ENCODE peak calls at places on chromosomes 11 and 22, in nine cellular contexts. One of them, this sample, is unnamed.

GRCh38 chr22:21448627-21449416 is 18.4 kb upstream of the TMEM191C start:
- DNase-seq in prostate gland: peak; percentile 3
- DNase-seq in K562: no peak
- DNase-seq in sigmoid colon: peak; percentile 50
- DNase-seq in spleen: no peak
- DNase-seq in GM23338: no peak
- DNase-seq in SK-N-SH: no peak
- DNase-seq in endothelial cell of umbilical vein: no peak
- DNase-seq in esophagus muscularis mucosa: no peak
- DNase-seq in this sample: no peak

GRCh38 chr11:100329352-100329751 is 357.7 kb upstream of the ARHGAP42 start:
- DNase-seq in SK-N-SH: no peak
- DNase-seq in esophagus muscularis mucosa: no peak
- DNase-seq in endothelial cell of umbilical vein: no peak
- DNase-seq in prostate gland: no peak
- DNase-seq in sigmoid colon: no peak
- DNase-seq in spleen: no peak
- DNase-seq in K562: no peak
- DNase-seq in GM23338: no peak
- DNase-seq in this sample: no peak

GRCh38 chr11:78069465-78069864 is 5.8 kb downstream of the THRSP start:
- DNase-seq in spleen: no peak
- DNase-seq in prostate gland: no peak
- DNase-seq in K562: no peak
- DNase-seq in sigmoid colon: no peak
- DNase-seq in SK-N-SH: no peak
- DNase-seq in GM23338: no peak
- DNase-seq in esophagus muscularis mucosa: no peak
- DNase-seq in endothelial cell of umbilical vein: peak; percentile 32
- DNase-seq in this sample: no peak

GRCh38 chr22:38262051-38262795 is 10.6 kb downstream of the TMEM184B start:
- DNase-seq in K562: peak; percentile 41
- DNase-seq in endothelial cell of umbilical vein: peak; percentile 29
- DNase-seq in SK-N-SH: peak; percentile 29
- DNase-seq in GM23338: peak; percentile 85
- DNase-seq in sigmoid colon: peak; percentile 79
- DNase-seq in prostate gland: peak; percentile 67
- DNase-seq in spleen: peak; percentile 87
- DNase-seq in esophagus muscularis mucosa: no peak
- DNase-seq in this sample: peak; percentile 78

GRCh38 chr11:66211100-66211499 is 57.3 kb upstream of the RAB1B start:
- DNase-seq in SK-N-SH: no peak
- DNase-seq in GM23338: no peak
- DNase-seq in esophagus muscularis mucosa: no peak
- DNase-seq in spleen: no peak
- DNase-seq in endothelial cell of umbilical vein: no peak
- DNase-seq in prostate gland: no peak
- DNase-seq in K562: no peak
- DNase-seq in sigmoid colon: peak; percentile 14
- DNase-seq in this sample: no peak

GRCh38 chr11:35794850-35795249 is 132.3 kb downstream of the TRIM44 start:
- DNase-seq in GM23338: no peak
- DNase-seq in spleen: no peak
- DNase-seq in sigmoid colon: no peak
- DNase-seq in esophagus muscularis mucosa: no peak
- DNase-seq in endothelial cell of umbilical vein: no peak
- DNase-seq in K562: no peak
- DNase-seq in prostate gland: no peak
- DNase-seq in SK-N-SH: no peak
- DNase-seq in this sample: no peak

GRCh38 chr11:88827018-88827676 is 238.6 kb downstream of the GRM5 start:
- DNase-seq in K562: no peak
- DNase-seq in esophagus muscularis mucosa: no peak
- DNase-seq in prostate gland: no peak
- DNase-seq in spleen: no peak
- DNase-seq in sigmoid colon: no peak
- DNase-seq in GM23338: no peak
- DNase-seq in SK-N-SH: no peak
- DNase-seq in endothelial cell of umbilical vein: no peak
- DNase-seq in this sample: no peak

GRCh38 chr11:8382436-8383053 is 118.9 kb upstream of the LMO1 start:
- DNase-seq in GM23338: no peak
- DNase-seq in prostate gland: no peak
- DNase-seq in K562: no peak
- DNase-seq in SK-N-SH: no peak
- DNase-seq in spleen: no peak
- DNase-seq in endothelial cell of umbilical vein: no peak
- DNase-seq in sigmoid colon: no peak
- DNase-seq in esophagus muscularis mucosa: peak; percentile 79
- DNase-seq in this sample: no peak

DNA sequence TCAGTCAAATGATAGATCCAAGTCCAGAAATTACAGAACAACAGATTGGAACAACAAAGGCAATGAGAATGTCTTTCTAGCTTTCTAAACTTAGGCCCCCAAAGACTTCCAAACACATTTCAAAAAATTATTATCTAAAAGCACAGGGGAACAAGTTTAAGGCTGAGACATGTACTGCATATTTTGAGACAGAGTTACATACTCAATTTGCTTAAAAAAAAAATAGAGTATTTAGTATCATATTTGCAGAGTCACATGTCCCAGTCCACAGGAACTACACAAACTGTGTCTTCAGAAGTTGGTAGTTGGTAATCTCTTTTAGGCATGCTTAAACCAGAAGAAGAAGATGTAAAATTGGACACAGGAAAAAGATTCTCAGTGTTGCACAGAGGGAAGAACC is 127.2 kb downstream of the MAML2 start:
- DNase-seq in SK-N-SH: no peak
- DNase-seq in spleen: no peak
- DNase-seq in esophagus muscularis mucosa: no peak
- DNase-seq in GM23338: no peak
- DNase-seq in sigmoid colon: no peak
- DNase-seq in prostate gland: no peak
- DNase-seq in K562: no peak
- DNase-seq in endothelial cell of umbilical vein: peak; percentile 15
- DNase-seq in this sample: no peak
- H3K27ac ChIP-seq in SK-N-SH: peak overlapping the region; percentile 99
- H3K27ac ChIP-seq in spleen: peak overlapping the region; percentile 82
- H3K27ac ChIP-seq in esophagus muscularis mucosa: peak overlapping the region; percentile 68
- H3K27ac ChIP-seq in GM23338: no peak overlapping the region
- H3K27ac ChIP-seq in sigmoid colon: peak overlapping the region; percentile 71
- H3K27ac ChIP-seq in prostate gland: peak overlapping the region; percentile 63
- H3K27ac ChIP-seq in K562: peak overlapping the region; percentile 50
- H3K27ac ChIP-seq in endothelial cell of umbilical vein: peak overlapping the region; percentile 92
- H3K27ac ChIP-seq in this sample: peak overlapping the region; percentile 86

GRCh38 chr22:46093796-46094195 is 56.5 kb upstream of the PPARA start:
- DNase-seq in spleen: no peak
- DNase-seq in GM23338: no peak
- DNase-seq in prostate gland: no peak
- DNase-seq in sigmoid colon: no peak
- DNase-seq in K562: no peak
- DNase-seq in esophagus muscularis mucosa: no peak
- DNase-seq in SK-N-SH: no peak
- DNase-seq in endothelial cell of umbilical vein: no peak
- DNase-seq in this sample: no peak

GRCh38 chr22:46094676-46095075 is 55.6 kb upstream of the PPARA start:
- DNase-seq in prostate gland: no peak
- DNase-seq in K562: no peak
- DNase-seq in sigmoid colon: no peak
- DNase-seq in GM23338: no peak
- DNase-seq in esophagus muscularis mucosa: no peak
- DNase-seq in endothelial cell of umbilical vein: no peak
- DNase-seq in spleen: no peak
- DNase-seq in SK-N-SH: no peak
- DNase-seq in this sample: no peak

GRCh38 chr22:46091277-46091977 is 58.9 kb upstream of the PPARA start:
- DNase-seq in sigmoid colon: no peak
- DNase-seq in esophagus muscularis mucosa: no peak
- DNase-seq in spleen: peak; percentile 39
- DNase-seq in prostate gland: no peak
- DNase-seq in GM23338: no peak
- DNase-seq in SK-N-SH: no peak
- DNase-seq in endothelial cell of umbilical vein: no peak
- DNase-seq in K562: no peak
- DNase-seq in this sample: no peak

GRCh38 chr22:46092011-46092410 is 58.3 kb upstream of the PPARA start:
- DNase-seq in prostate gland: no peak
- DNase-seq in K562: no peak
- DNase-seq in sigmoid colon: no peak
- DNase-seq in endothelial cell of umbilical vein: no peak
- DNase-seq in GM23338: no peak
- DNase-seq in spleen: peak; percentile 28
- DNase-seq in SK-N-SH: no peak
- DNase-seq in esophagus muscularis mucosa: no peak
- DNase-seq in this sample: no peak

DNA sequence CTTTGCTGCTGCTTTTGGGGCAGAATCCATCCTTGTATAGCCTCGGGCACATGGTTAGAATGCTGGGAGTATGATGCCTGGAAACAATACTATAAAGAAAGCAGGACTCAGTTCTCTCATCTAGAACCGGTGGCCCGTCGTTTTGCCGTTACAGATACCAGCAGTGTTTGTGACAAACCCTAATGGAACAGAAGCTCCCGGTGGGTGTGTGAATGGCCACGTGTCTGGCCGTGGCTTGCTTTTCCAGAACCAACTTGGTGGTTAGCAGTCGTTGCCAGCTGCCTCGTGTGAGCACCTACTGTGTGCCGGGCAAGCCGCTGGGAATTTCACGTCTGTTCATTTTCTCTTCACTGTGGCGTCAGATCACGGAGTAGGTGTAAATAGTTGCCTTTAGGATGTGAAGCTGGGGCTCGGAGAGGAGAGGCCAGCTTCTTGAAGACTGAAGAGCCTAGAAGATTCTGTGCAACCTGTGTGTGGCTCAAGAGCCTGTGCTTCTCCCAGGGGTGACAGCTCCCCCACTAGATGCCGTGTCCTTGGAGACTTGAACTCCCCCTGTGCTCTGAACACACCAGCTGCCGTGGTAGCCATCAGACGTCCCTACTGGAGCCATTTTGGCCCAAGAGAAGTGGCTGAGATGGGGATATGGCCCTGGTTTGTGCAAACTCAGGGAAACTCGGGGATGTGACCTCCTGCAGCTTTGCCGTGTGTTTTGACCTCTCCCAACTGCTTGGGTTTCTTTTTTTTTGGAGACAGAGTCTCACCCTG is 57.5 kb upstream of the PPARA start:
- DNase-seq in endothelial cell of umbilical vein: no peak
- DNase-seq in GM23338: no peak
- DNase-seq in prostate gland: no peak
- DNase-seq in sigmoid colon: no peak
- DNase-seq in K562: no peak
- DNase-seq in SK-N-SH: no peak
- DNase-seq in esophagus muscularis mucosa: no peak
- DNase-seq in spleen: peak; percentile 44
- DNase-seq in this sample: no peak
- H3K4me1 ChIP-seq in endothelial cell of umbilical vein: peaks cover 26% of the 10 kb centered on the region
- H3K4me1 ChIP-seq in GM23338: no peaks in the 10 kb centered on the region
- H3K4me1 ChIP-seq in prostate gland: peaks cover 50% of the 10 kb centered on the region
- H3K4me1 ChIP-seq in sigmoid colon: peaks cover 100% of the 10 kb centered on the region
- H3K4me1 ChIP-seq in K562: no peaks in the 10 kb centered on the region
- H3K4me1 ChIP-seq in SK-N-SH: peaks cover 40% of the 10 kb centered on the region
- H3K4me1 ChIP-seq in esophagus muscularis mucosa: peaks cover 100% of the 10 kb centered on the region
- H3K4me1 ChIP-seq in spleen: peaks cover 95% of the 10 kb centered on the region
- H3K4me1 ChIP-seq in this sample: peaks cover 67% of the 10 kb centered on the region

GRCh38 chr22:43152355-43153071 is 1.2 kb downstream of the TSPO start:
- DNase-seq in K562: no peak
- DNase-seq in endothelial cell of umbilical vein: peak; percentile 67
- DNase-seq in GM23338: no peak
- DNase-seq in sigmoid colon: peak; percentile 88
- DNase-seq in spleen: peak; percentile 96
- DNase-seq in esophagus muscularis mucosa: no peak
- DNase-seq in prostate gland: peak; percentile 80
- DNase-seq in SK-N-SH: peak; percentile 68
- DNase-seq in this sample: peak; percentile 88

GRCh38 chr22:43150731-43151206 is 590 bp upstream of the TSPO start:
- DNase-seq in esophagus muscularis mucosa: no peak
- DNase-seq in GM23338: no peak
- DNase-seq in spleen: peak; percentile 81
- DNase-seq in SK-N-SH: no peak
- DNase-seq in K562: no peak
- DNase-seq in endothelial cell of umbilical vein: no peak
- DNase-seq in sigmoid colon: no peak
- DNase-seq in prostate gland: no peak
- DNase-seq in this sample: no peak

GRCh38 chr22:43152001-43152354 is 619 bp downstream of the TSPO start:
- DNase-seq in prostate gland: no peak
- DNase-seq in spleen: no peak
- DNase-seq in SK-N-SH: no peak
- DNase-seq in GM23338: peak; percentile 40
- DNase-seq in K562: no peak
- DNase-seq in endothelial cell of umbilical vein: peak; percentile 16
- DNase-seq in sigmoid colon: no peak
- DNase-seq in esophagus muscularis mucosa: no peak
- DNase-seq in this sample: no peak

GRCh38 chr22:43153916-43154315 is 2.6 kb downstream of the TSPO start:
- DNase-seq in GM23338: no peak
- DNase-seq in prostate gland: no peak
- DNase-seq in esophagus muscularis mucosa: no peak
- DNase-seq in endothelial cell of umbilical vein: no peak
- DNase-seq in sigmoid colon: no peak
- DNase-seq in SK-N-SH: no peak
- DNase-seq in K562: no peak
- DNase-seq in spleen: no peak
- DNase-seq in this sample: no peak

GRCh38 chr22:43151251-43152000 is at the start of gene TSPO:
- DNase-seq in prostate gland: peak; percentile 78
- DNase-seq in endothelial cell of umbilical vein: peak; percentile 38
- DNase-seq in K562: peak; percentile 85
- DNase-seq in SK-N-SH: peak; percentile 89
- DNase-seq in esophagus muscularis mucosa: peak; percentile 95
- DNase-seq in sigmoid colon: peak; percentile 90
- DNase-seq in spleen: peak; percentile 95
- DNase-seq in GM23338: peak; percentile 57
- DNase-seq in this sample: peak; percentile 84
- TF ChIP-seq POLR2AphosphoS5 in prostate gland: peak; percentile 10
- TF ChIP-seq POLR2AphosphoS5 in endothelial cell of umbilical vein: peak; percentile 6
- TF ChIP-seq POLR2AphosphoS5 in K562: no peak
- TF ChIP-seq POLR2AphosphoS5 in SK-N-SH: no peak
- TF ChIP-seq POLR2AphosphoS5 in esophagus muscularis mucosa: peak; percentile 79
- TF ChIP-seq POLR2AphosphoS5 in sigmoid colon: peak; percentile 35
- TF ChIP-seq POLR2AphosphoS5 in spleen: peak; percentile 73
- TF ChIP-seq POLR2AphosphoS5 in GM23338: peak; percentile 40
- TF ChIP-seq POLR2AphosphoS5 in this sample: peak; percentile 75

GRCh38 chr11:3094223-3094824 is 37.1 kb upstream of the CARS1 start:
- DNase-seq in esophagus muscularis mucosa: no peak
- DNase-seq in GM23338: no peak
- DNase-seq in endothelial cell of umbilical vein: no peak
- DNase-seq in K562: no peak
- DNase-seq in sigmoid colon: peak; percentile 57
- DNase-seq in prostate gland: no peak
- DNase-seq in SK-N-SH: no peak
- DNase-seq in spleen: no peak
- DNase-seq in this sample: no peak

GRCh38 chr11:3091081-3091845 is 34.0 kb upstream of the CARS1 start:
- DNase-seq in GM23338: no peak
- DNase-seq in esophagus muscularis mucosa: no peak
- DNase-seq in SK-N-SH: no peak
- DNase-seq in spleen: no peak
- DNase-seq in K562: no peak
- DNase-seq in prostate gland: no peak
- DNase-seq in sigmoid colon: peak; percentile 65
- DNase-seq in endothelial cell of umbilical vein: no peak
- DNase-seq in this sample: no peak

GRCh38 chr11:3091846-3092602 is 34.8 kb upstream of the CARS1 start:
- DNase-seq in endothelial cell of umbilical vein: peak; percentile 59
- DNase-seq in sigmoid colon: peak; percentile 81
- DNase-seq in K562: peak; percentile 95
- DNase-seq in SK-N-SH: peak; percentile 93
- DNase-seq in spleen: peak; percentile 93
- DNase-seq in GM23338: peak; percentile 94
- DNase-seq in prostate gland: peak; percentile 54
- DNase-seq in esophagus muscularis mucosa: no peak
- DNase-seq in this sample: peak; percentile 80

GRCh38 chr11:3092603-3093141 is 35.4 kb upstream of the CARS1 start:
- DNase-seq in SK-N-SH: peak; percentile 41
- DNase-seq in GM23338: no peak
- DNase-seq in prostate gland: no peak
- DNase-seq in esophagus muscularis mucosa: no peak
- DNase-seq in sigmoid colon: peak; percentile 61
- DNase-seq in spleen: no peak
- DNase-seq in K562: no peak
- DNase-seq in endothelial cell of umbilical vein: no peak
- DNase-seq in this sample: no peak

GRCh38 chr11:3093281-3094191 is 36.3 kb upstream of the CARS1 start:
- DNase-seq in sigmoid colon: peak; percentile 64
- DNase-seq in esophagus muscularis mucosa: no peak
- DNase-seq in SK-N-SH: peak; percentile 52
- DNase-seq in GM23338: peak; percentile 67
- DNase-seq in K562: peak; percentile 47
- DNase-seq in prostate gland: no peak
- DNase-seq in endothelial cell of umbilical vein: no peak
- DNase-seq in spleen: no peak
- DNase-seq in this sample: no peak
- H3K27ac ChIP-seq in sigmoid colon: no peak overlapping the region
- H3K27ac ChIP-seq in esophagus muscularis mucosa: no peak overlapping the region
- H3K27ac ChIP-seq in SK-N-SH: no peak overlapping the region
- H3K27ac ChIP-seq in GM23338: no peak overlapping the region
- H3K27ac ChIP-seq in K562: no peak overlapping the region
- H3K27ac ChIP-seq in prostate gland: no peak overlapping the region
- H3K27ac ChIP-seq in endothelial cell of umbilical vein: no peak overlapping the region
- H3K27ac ChIP-seq in spleen: no peak overlapping the region
- H3K27ac ChIP-seq in this sample: no peak overlapping the region

This sample was measured in transverse colon.